ENCODE peak calls at places on chromosomes 1 and 21, in four cellular contexts. J is choroid plexus epithelial cell, U is fibroblast of mammary gland, A is left ventricle myocardium inferior. V is an unnamed sample.

GRCh38 chr1:26734501-26735058 is 38.8 kb downstream of the ARID1A start:
- DNase-seq in J (peak; percentile 48), U (peak; percentile 62), A (no peak), V (no peak)

GRCh38 chr21:31117046-31117916 is 79.0 kb upstream of the KRTAP19-8 start:
- DNase-seq in J (peak; percentile 82), U (peak; percentile 86), A (no peak), V (peak; percentile 81)

GRCh38 chr1:92404661-92405060 is 82.1 kb downstream of the GFI1 start:
- DNase-seq in J (peak; percentile 45), U (peak; percentile 16), A (no peak), V (no peak)

GRCh38 chr1:33586111-33586510 is 113.7 kb downstream of the ZSCAN20 start:
- DNase-seq in J (peak; percentile 42), U (peak; percentile 31), A (no peak), V (peak; percentile 16)

GRCh38 chr21:31524140-31524539 is 135.4 kb upstream of the SOD1 start:
- DNase-seq in J (no peak), U (no peak), A (no peak), V (no peak)

GRCh38 chr1:3633344-3634058 is 8.7 kb downstream of the TPRG1L start:
- DNase-seq in J (no peak), U (no peak), A (no peak), V (no peak)

GRCh38 chr1:98920441-98921110 is 84.1 kb downstream of the PLPPR5 start:
- DNase-seq in J (peak; percentile 43), U (peak; percentile 94), A (no peak), V (peak; percentile 68)

GRCh38 chr1:199758626-199759255 is 268.8 kb upstream of the NR5A2 start:
- DNase-seq in J (peak; percentile 50), U (no peak), A (no peak), V (no peak)

GRCh38 chr1:26923711-26924110 is 2.2 kb downstream of the NUDC start:
- DNase-seq in J (peak; percentile 63), U (peak; percentile 19), A (no peak), V (peak; percentile 49)

GRCh38 chr1:178869114-178869697 is 1.7 kb downstream of the ANGPTL1 start:
- DNase-seq in J (peak; percentile 87), U (peak; percentile 74), A (no peak), V (peak; percentile 52)

GRCh38 chr1:185207980-185208602 is 51.1 kb downstream of the SWT1 start:
- DNase-seq in J (no peak), U (peak; percentile 18), A (no peak), V (no peak)

GRCh38 chr1:115445090-115445489 is 107.0 kb upstream of the NGF start:
- DNase-seq in J (no peak), U (no peak), A (no peak), V (no peak)

GRCh38 chr21:41460578-41461527 is 34.8 kb downstream of the MX1 start:
- DNase-seq in J (peak; percentile 85), U (peak; percentile 78), A (peak; percentile 64), V (peak; percentile 67)

GRCh38 chr1:116498789-116499628 is 71.8 kb downstream of the CD58 start:
- DNase-seq in J (peak; percentile 80), U (peak; percentile 71), A (no peak), V (peak; percentile 69)

GRCh38 chr1:183516725-183517124 is 44.4 kb downstream of the SMG7 start:
- DNase-seq in J (no peak), U (no peak), A (no peak), V (no peak)

GRCh38 chr1:103256490-103256889 is 148.2 kb upstream of the COL11A1 start:
- DNase-seq in J (peak; percentile 93), U (peak; percentile 64), A (no peak), V (peak; percentile 55)

GRCh38 chr1:48943393-48943792 is 166.7 kb upstream of the BEND5 start:
- DNase-seq in J (peak; percentile 7), U (peak; percentile 66), A (no peak), V (peak; percentile 65)

GRCh38 chr1:10867914-10868598 is 71.6 kb upstream of the CASZ1 start:
- DNase-seq in J (no peak), U (no peak), A (no peak), V (no peak)

GRCh38 chr1:37998089-37998808 is 7.1 kb downstream of the FHL3 start:
- DNase-seq in J (no peak), U (no peak), A (no peak), V (no peak)

GRCh38 chr1:179369751-179370341 is 4.1 kb downstream of the AXDND1 start:
- DNase-seq in J (peak; percentile 86), U (peak; percentile 79), A (no peak), V (peak; percentile 80)

GRCh38 chr1:72285074-72285425 is 2.7 kb upstream of the NEGR1 start:
- DNase-seq in J (peak; percentile 87), U (no peak), A (no peak), V (no peak)

GRCh38 chr1:210001751-210002150 is 63.7 kb downstream of the SYT14 start:
- DNase-seq in J (no peak), U (no peak), A (no peak), V (no peak)

GRCh38 chr1:230109871-230110667 is 43.0 kb downstream of the GALNT2 start:
- DNase-seq in J (no peak), U (no peak), A (no peak), V (no peak)

GRCh38 chr1:204503913-204504519 is 9.4 kb upstream of the PIK3C2B start:
- DNase-seq in J (no peak), U (no peak), A (no peak), V (no peak)

GRCh38 chr1:228542981-228543380 is 55.8 kb downstream of the RNF187 start:
- DNase-seq in J (no peak), U (no peak), A (no peak), V (no peak)

GRCh38 chr1:204821924-204822323 is 48.7 kb upstream of the NFASC start:
- DNase-seq in J (no peak), U (no peak), A (no peak), V (no peak)

GRCh38 chr21:42678118-42678430 is 24.7 kb downstream of the PDE9A start:
- DNase-seq in J (no peak), U (no peak), A (no peak), V (no peak)

GRCh38 chr21:42678618-42679295 is 25.3 kb downstream of the PDE9A start:
- DNase-seq in J (no peak), U (no peak), A (no peak), V (no peak)

GRCh38 chr21:42679982-42680330 is 26.5 kb downstream of the PDE9A start:
- DNase-seq in J (no peak), U (no peak), A (no peak), V (no peak)

GRCh38 chr21:42680429-42680828 is 27.0 kb downstream of the PDE9A start:
- DNase-seq in J (no peak), U (no peak), A (no peak), V (no peak)

DNA sequence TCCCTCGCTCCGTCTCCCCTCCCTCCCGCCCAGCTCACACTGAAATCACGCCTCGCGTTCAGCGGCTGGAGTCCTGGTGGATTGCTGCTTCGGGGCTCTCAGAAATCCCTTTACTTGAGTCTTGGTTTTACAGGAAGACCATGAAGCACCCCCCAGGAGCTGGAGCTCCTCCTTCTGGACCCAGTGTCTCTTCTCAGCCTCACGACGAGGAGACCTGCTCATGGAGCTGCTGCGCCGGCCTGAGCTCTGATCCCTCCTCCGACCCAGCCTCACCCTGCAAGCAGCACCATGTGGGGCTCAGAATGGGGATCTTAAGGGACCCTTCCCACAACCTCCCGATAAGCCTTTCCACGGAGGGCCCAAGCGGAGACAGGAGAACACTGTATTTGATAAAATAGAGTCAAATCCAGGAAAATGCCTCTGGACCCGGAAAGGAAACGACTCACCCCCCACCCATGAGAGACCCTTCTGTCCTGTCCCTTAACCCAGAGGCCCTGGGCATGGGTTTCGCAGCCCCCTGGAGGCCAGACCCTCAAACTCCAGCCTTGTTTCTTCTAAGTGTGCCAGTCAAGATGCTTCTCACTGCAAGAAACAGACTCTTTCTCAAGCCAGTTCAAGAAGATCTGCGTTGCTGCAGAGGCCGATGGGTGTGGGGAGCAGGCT is 26.0 kb downstream of the PDE9A start:
- DNase-seq in J (no peak), U (no peak), A (no peak), V (no peak)
- TF ChIP-seq CTCF in J (no peak), U (no peak), A (no peak), V (no peak)

GRCh38 chr1:20366766-20367602 is 76.3 kb downstream of the VWA5B1 start:
- DNase-seq in J (peak; percentile 49), U (peak; percentile 60), A (peak; percentile 27), V (peak; percentile 46)

GRCh38 chr1:20367626-20368025 is 77.0 kb downstream of the VWA5B1 start:
- DNase-seq in J (no peak), U (no peak), A (no peak), V (no peak)

GRCh38 chr1:20366076-20366765 is 75.5 kb downstream of the VWA5B1 start:
- DNase-seq in J (no peak), U (peak; percentile 41), A (peak; percentile 25), V (no peak)

GRCh38 chr1:20362856-20363255 is 72.2 kb downstream of the VWA5B1 start:
- DNase-seq in J (no peak), U (no peak), A (no peak), V (no peak)

GRCh38 chr1:20365421-20366075 is 74.9 kb downstream of the VWA5B1 start:
- DNase-seq in J (no peak), U (no peak), A (no peak), V (no peak)
- H3K4me3 ChIP-seq in J (no peak overlapping the region), U (no peak overlapping the region), A (peak overlapping the region; percentile 63), V (no peak overlapping the region)

GRCh38 chr1:15038232-15039016 is 115.1 kb upstream of the TMEM51 start:
- DNase-seq in J (peak; percentile 51), U (peak; percentile 44), A (no peak), V (peak; percentile 21)
- TF ChIP-seq CTCF in J (peak; percentile 64), U (peak; percentile 50), A (no peak), V (peak; percentile 41)

GRCh38 chr21:15276243-15276642 is 211.4 kb upstream of the NRIP1 start:
- DNase-seq in J (no peak), U (no peak), A (no peak), V (no peak)

GRCh38 chr21:15275615-15276228 is 210.9 kb upstream of the NRIP1 start:
- DNase-seq in J (no peak), U (no peak), A (no peak), V (no peak)

GRCh38 chr21:15272591-15272990 is 207.8 kb upstream of the NRIP1 start:
- DNase-seq in J (peak; percentile 49), U (peak; percentile 18), A (no peak), V (peak; percentile 56)

GRCh38 chr21:15273244-15273643 is 208.4 kb upstream of the NRIP1 start:
- DNase-seq in J (no peak), U (no peak), A (no peak), V (no peak)

GRCh38 chr21:15274701-15275255 is 210.0 kb upstream of the NRIP1 start:
- DNase-seq in J (no peak), U (no peak), A (no peak), V (no peak)
- H3K4me3 ChIP-seq in J (no peak overlapping the region), U (no peak overlapping the region), A (no peak overlapping the region), V (no peak overlapping the region)

DNA sequence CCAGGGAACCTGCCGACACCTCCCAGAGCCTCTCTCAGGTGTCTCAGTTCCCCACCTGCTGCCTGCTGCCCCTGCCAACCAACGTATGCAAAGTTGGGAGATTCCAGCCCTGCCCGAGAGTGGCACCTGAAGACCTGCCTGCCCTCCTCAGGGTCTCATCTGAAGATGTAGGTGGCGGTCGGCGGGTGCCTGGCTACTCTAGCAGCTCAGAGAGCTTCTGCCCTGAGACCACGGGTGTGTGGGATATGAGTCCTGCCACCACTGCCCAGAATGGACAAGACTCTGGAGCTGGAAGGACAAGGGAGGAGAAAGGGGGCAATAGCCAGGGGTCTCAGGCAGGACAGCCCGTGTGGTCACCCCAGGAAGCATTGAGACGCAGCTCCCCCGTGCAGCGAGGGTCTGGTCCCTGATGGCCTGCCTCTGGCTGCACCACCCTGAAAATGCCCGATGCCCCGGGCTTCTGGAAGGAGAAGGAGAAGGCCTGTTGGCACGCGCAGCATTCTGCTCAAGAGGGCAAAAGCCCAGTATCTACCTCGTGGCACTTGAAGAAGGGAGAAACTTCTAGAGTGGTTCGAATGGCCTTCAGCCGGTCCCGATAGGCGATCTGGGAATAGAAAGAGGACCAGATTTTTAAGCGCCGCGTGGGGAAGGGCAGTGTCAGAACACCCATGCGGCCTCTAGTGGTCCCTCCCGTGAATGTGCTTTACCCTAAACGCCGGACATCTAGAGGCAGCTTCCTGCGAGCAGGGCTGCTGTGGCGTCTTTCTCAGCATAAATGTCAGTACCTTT is 88.8 kb downstream of the STUM start:
- DNase-seq in J (peak; percentile 45), U (peak; percentile 70), A (peak; percentile 65), V (no peak)
- TF ChIP-seq CTCF in J (peak; percentile 69), U (peak; percentile 74), A (peak; percentile 71), V (peak; percentile 52)

V was measured in astrocyte of the spinal cord.